ENCODE peak calls at places on chromosomes 2 and 18, in seven cellular contexts. B, G, D, W, X, I and A are unnamed samples.

GRCh38 chr18:21833619-21834300 is 93.2 kb downstream of the MIB1 start:
- DNase-seq in G (no peak), B (no peak), I (no peak), X (no peak), W (no peak), D (no peak), A (no peak)

GRCh38 chr2:224734949-224735348 is 18.8 kb upstream of the CCDC195 start:
- DNase-seq in W (no peak), X (no peak), B (no peak), D (no peak), I (no peak), G (no peak), A (no peak)

GRCh38 chr18:43719264-43719795 is 442.0 kb upstream of the SYT4 start:
- DNase-seq in B (no peak), W (no peak), G (no peak), X (no peak), I (no peak), D (no peak), A (no peak)

GRCh38 chr2:201148434-201148833 is 32.5 kb downstream of the CFLAR start:
- DNase-seq in G (no peak), X (no peak), B (no peak), W (no peak), D (no peak), I (no peak), A (no peak)

GRCh38 chr2:57475391-57475790 is 571.2 kb upstream of the VRK2 start:
- DNase-seq in I (no peak), W (no peak), X (no peak), G (no peak), D (no peak), B (no peak), A (no peak)

GRCh38 chr2:22143840-22144239 is 1020.1 kb downstream of the TDRD15 start:
- DNase-seq in G (no peak), W (no peak), I (no peak), D (no peak), X (no peak), B (no peak), A (no peak)

GRCh38 chr2:240437861-240438809 is 2.7 kb downstream of the GPC1 start:
- DNase-seq in D (peak; percentile 82), B (peak; percentile 83), X (peak; percentile 88), I (peak; percentile 89), W (peak; percentile 71), G (peak; percentile 15), A (peak; percentile 43)

GRCh38 chr2:83160571-83160970 is 1298.5 kb downstream of the SUCLG1 start:
- DNase-seq in I (no peak), X (no peak), G (no peak), W (no peak), D (no peak), B (no peak), A (no peak)

GRCh38 chr2:12014088-12014960 is 267.9 kb downstream of the LPIN1 start:
- DNase-seq in I (no peak), D (no peak), G (peak; percentile 24), W (no peak), X (no peak), B (no peak), A (no peak)